ENCODE peak calls at places on chromosome 5, in seven cellular contexts. V, S, W, F, L, Y and E are unnamed samples.
A peak's percentile ranks its signal among the peaks of the same experiment; 100 is the strongest.

GRCh38 chr5:141969783-141970741 is 1.2 kb downstream of the RNF14 start:
- DNase-seq in V (peak; percentile 21), S (no peak), W (no peak), F (no peak), L (no peak), Y (no peak), E (no peak)

GRCh38 chr5:112366987-112367386 is 52.1 kb downstream of the EPB41L4A start:
- DNase-seq in V (peak; percentile 53), S (no peak), W (no peak), F (no peak), L (no peak), Y (no peak), E (no peak)

GRCh38 chr5:132807163-132807838 is 5.8 kb upstream of the SOWAHA start:
- DNase-seq in V (peak; percentile 85), S (no peak), W (no peak), F (no peak), L (no peak), Y (no peak), E (no peak)

GRCh38 chr5:33299621-33300208 is 141.1 kb upstream of the TARS1 start:
- DNase-seq in V (peak; percentile 44), S (no peak), W (no peak), F (no peak), L (no peak), Y (peak; percentile 71), E (no peak)

GRCh38 chr5:133400120-133400519 is 212.2 kb downstream of the FSTL4 start:
- DNase-seq in V (no peak), S (no peak), W (peak; percentile 32), F (no peak), L (no peak), Y (no peak), E (no peak)

GRCh38 chr5:74579215-74579614 is 61.3 kb downstream of the ENC1 start:
- DNase-seq in V (no peak), S (no peak), W (no peak), F (no peak), L (no peak), Y (no peak), E (no peak)

GRCh38 chr5:156920042-156920860 is 42.8 kb downstream of the TIMD4 start:
- DNase-seq in V (no peak), S (no peak), W (no peak), F (no peak), L (no peak), Y (no peak), E (no peak)

GRCh38 chr5:6766558-6767191 is 53.4 kb downstream of the TENT4A start:
- DNase-seq in V (no peak), S (peak; percentile 92), W (peak; percentile 72), F (peak; percentile 88), L (peak; percentile 99), Y (peak; percentile 44), E (peak; percentile 94)

GRCh38 chr5:99061711-99062110 is 132.9 kb upstream of the CHD1 start:
- DNase-seq in V (no peak), S (no peak), W (no peak), F (no peak), L (no peak), Y (peak; percentile 72), E (no peak)

GRCh38 chr5:109779036-109779735 is 89.5 kb downstream of the MAN2A1 start:
- DNase-seq in V (no peak), S (no peak), W (no peak), F (no peak), L (no peak), Y (peak; percentile 37), E (no peak)

GRCh38 chr5:138438724-138439536 is at the start of gene REEP2:
- DNase-seq in V (peak; percentile 82), S (no peak), W (no peak), F (no peak), L (no peak), Y (peak; percentile 47), E (no peak)

GRCh38 chr5:55154893-55155292 is 5.1 kb upstream of the GPX8 start:
- DNase-seq in V (no peak), S (no peak), W (no peak), F (no peak), L (peak; percentile 53), Y (peak; percentile 80), E (no peak)

GRCh38 chr5:65480306-65480865 is 1.3 kb downstream of the ADAMTS6 start:
- DNase-seq in V (peak; percentile 39), S (peak; percentile 65), W (peak; percentile 88), F (peak; percentile 86), L (no peak), Y (peak; percentile 93), E (peak; percentile 70)

GRCh38 chr5:61322738-61323429 is 9.2 kb upstream of the ZSWIM6 start:
- DNase-seq in V (peak; percentile 5), S (no peak), W (no peak), F (peak; percentile 47), L (peak; percentile 59), Y (peak; percentile 66), E (peak; percentile 53)

GRCh38 chr5:114857951-114858401 is 311.7 kb downstream of the TRIM36 start:
- DNase-seq in V (peak; percentile 41), S (no peak), W (peak; percentile 61), F (no peak), L (no peak), Y (no peak), E (no peak)

GRCh38 chr5:53895091-53895683 is 334.7 kb downstream of the NDUFS4 start:
- DNase-seq in V (no peak), S (no peak), W (no peak), F (no peak), L (no peak), Y (no peak), E (no peak)

GRCh38 chr5:59034498-59035186 is 451.8 kb downstream of the RAB3C start:
- DNase-seq in V (peak; percentile 64), S (no peak), W (no peak), F (no peak), L (no peak), Y (peak; percentile 77), E (no peak)

GRCh38 chr5:78377056-78377717 is 16.8 kb downstream of the SCAMP1 start:
- DNase-seq in V (no peak), S (no peak), W (no peak), F (peak; percentile 45), L (no peak), Y (peak; percentile 35), E (no peak)

GRCh38 chr5:93800988-93801811 is 59.8 kb upstream of the POU5F2 start:
- DNase-seq in V (peak; percentile 83), S (no peak), W (no peak), F (no peak), L (peak; percentile 90), Y (peak; percentile 64), E (no peak)

GRCh38 chr5:9922719-9923118 is 292.6 kb upstream of the TAS2R1 start:
- DNase-seq in V (no peak), S (no peak), W (no peak), F (no peak), L (no peak), Y (no peak), E (no peak)

GRCh38 chr5:180020176-180020575 is 51.4 kb downstream of the RNF130 start:
- DNase-seq in V (no peak), S (no peak), W (no peak), F (no peak), L (no peak), Y (no peak), E (no peak)

GRCh38 chr5:15938961-15939360 is 240.6 kb downstream of the MARCHF11 start:
- DNase-seq in V (no peak), S (no peak), W (no peak), F (no peak), L (no peak), Y (peak; percentile 93), E (no peak)

GRCh38 chr5:115657883-115658233 is 32.0 kb upstream of the TMED7 start:
- DNase-seq in V (no peak), S (no peak), W (no peak), F (no peak), L (peak; percentile 63), Y (peak; percentile 81), E (no peak)

GRCh38 chr5:117433841-117434240 is 859.2 kb upstream of the SEMA6A start:
- DNase-seq in V (no peak), S (no peak), W (no peak), F (no peak), L (no peak), Y (no peak), E (no peak)

GRCh38 chr5:167861134-167861930 is 430.1 kb upstream of the WWC1 start:
- DNase-seq in V (peak; percentile 67), S (no peak), W (no peak), F (no peak), L (no peak), Y (no peak), E (no peak)

GRCh38 chr5:113081881-113082546 is 105.4 kb downstream of the DCP2 start:
- DNase-seq in V (no peak), S (no peak), W (no peak), F (no peak), L (no peak), Y (peak; percentile 80), E (no peak)

GRCh38 chr5:2007906-2008437 is 125.2 kb upstream of the IRX4 start:
- DNase-seq in V (peak; percentile 33), S (no peak), W (peak; percentile 85), F (peak; percentile 57), L (no peak), Y (no peak), E (no peak)
- TF ChIP-seq CTCF in V (no peak), S (no peak), W (no peak), F (no peak), L (no peak), Y (no peak), E (no peak)

GRCh38 chr5:14687023-14687665 is 22.6 kb downstream of the OTULIN start:
- DNase-seq in V (no peak), S (no peak), W (no peak), F (no peak), L (no peak), Y (no peak), E (no peak)
- H3K36me3 ChIP-seq in V (peaks cover 31% of the 10 kb centered on the region), S (no peaks in the 10 kb centered on the region), W (peaks cover 58% of the 10 kb centered on the region), F (peaks cover 39% of the 10 kb centered on the region), L (peaks cover 60% of the 10 kb centered on the region), Y (peaks cover 38% of the 10 kb centered on the region), E (peaks cover 91% of the 10 kb centered on the region)

DNA sequence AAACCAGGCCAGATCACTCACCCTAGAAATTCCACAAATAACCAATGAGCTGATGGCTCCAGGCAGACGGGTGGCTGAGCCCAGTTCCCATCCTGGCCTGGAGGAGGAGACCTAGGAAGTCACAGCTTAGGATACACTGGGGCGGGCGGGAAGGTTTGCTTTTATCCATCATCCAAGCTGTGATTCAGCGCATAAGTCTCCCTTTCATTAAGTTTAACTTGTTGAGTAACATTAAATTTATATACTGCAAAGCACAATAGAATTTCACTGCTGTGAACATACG is 55.7 kb downstream of the THBS4 start:
- DNase-seq in V (peak; percentile 48), S (no peak), W (no peak), F (no peak), L (no peak), Y (no peak), E (no peak)
- H3K4me3 ChIP-seq in V (no peak overlapping the region), S (no peak overlapping the region), W (no peak overlapping the region), F (no peak overlapping the region), L (no peak overlapping the region), Y (no peak overlapping the region), E (no peak overlapping the region)

DNA sequence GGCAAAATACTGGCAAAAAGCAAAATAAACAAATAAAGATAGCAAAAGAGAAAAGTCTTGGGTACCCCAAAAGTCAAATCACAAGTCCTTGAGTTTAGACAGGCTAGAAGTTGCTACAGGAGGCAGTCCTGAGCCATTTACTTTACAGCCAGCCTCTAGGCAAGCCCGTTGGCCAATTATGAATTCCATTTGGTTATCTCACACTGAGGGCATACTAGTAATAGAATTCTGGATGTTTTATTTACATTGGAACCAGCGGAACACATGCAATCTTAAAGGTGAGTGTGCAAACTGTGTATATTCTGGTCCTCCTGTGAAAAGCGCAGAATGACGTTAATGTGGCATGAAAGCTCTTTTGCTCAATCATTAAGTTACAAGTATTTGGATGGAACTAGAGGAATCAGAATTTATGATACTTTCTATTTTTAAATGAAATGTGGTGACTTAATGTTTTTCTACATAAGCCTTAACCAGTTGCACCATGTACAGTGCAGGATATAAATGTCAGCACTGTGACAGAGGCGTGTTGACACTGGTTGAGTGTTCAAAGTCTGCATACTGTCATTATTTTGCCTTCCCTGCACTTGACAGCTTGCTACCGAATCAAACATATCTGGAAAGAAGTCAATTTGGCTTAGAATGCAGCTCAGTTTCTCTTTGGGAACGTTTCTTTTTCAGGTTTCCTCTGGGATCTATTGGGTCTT is 7.9 kb downstream of the GDNF start:
- DNase-seq in V (no peak), S (no peak), W (no peak), F (no peak), L (no peak), Y (peak; percentile 84), E (no peak)
- TF ChIP-seq CTCF in V (no peak), S (no peak), W (no peak), F (no peak), L (no peak), Y (peak; percentile 16), E (no peak)